ENCODE peak calls at places on chromosomes 13 and 19, in five cellular contexts. One of them, this sample, is unnamed.

GRCh38 chr13:24664726-24665409 is 15.3 kb upstream of the ATP12A start:
- DNase-seq in HCT116: no peak
- DNase-seq in cardiac muscle cell: no peak
- DNase-seq in brain microvascular endothelial cell: peak
- DNase-seq in gastrocnemius medialis: no peak
- DNase-seq in this sample: peak

GRCh38 chr19:38043649-38044144 is 136.7 kb downstream of the SIPA1L3 start:
- DNase-seq in HCT116: no peak
- DNase-seq in cardiac muscle cell: no peak
- DNase-seq in brain microvascular endothelial cell: no peak
- DNase-seq in gastrocnemius medialis: no peak
- DNase-seq in this sample: no peak

GRCh38 chr13:44021422-44021821 is 141.7 kb downstream of the LACC1 start:
- DNase-seq in HCT116: no peak
- DNase-seq in cardiac muscle cell: no peak
- DNase-seq in brain microvascular endothelial cell: no peak
- DNase-seq in gastrocnemius medialis: no peak
- DNase-seq in this sample: no peak

GRCh38 chr13:99085139-99085845 is 107.4 kb upstream of the DOCK9 start:
- DNase-seq in HCT116: no peak
- DNase-seq in cardiac muscle cell: peak
- DNase-seq in brain microvascular endothelial cell: no peak
- DNase-seq in gastrocnemius medialis: no peak
- DNase-seq in this sample: peak

GRCh38 chr19:40400521-40400920 is 10.5 kb upstream of the HIPK4 start:
- DNase-seq in HCT116: no peak
- DNase-seq in cardiac muscle cell: no peak
- DNase-seq in brain microvascular endothelial cell: no peak
- DNase-seq in gastrocnemius medialis: no peak
- DNase-seq in this sample: no peak

GRCh38 chr13:50838701-50839100 is 4.8 kb downstream of the DLEU7 start:
- DNase-seq in HCT116: no peak
- DNase-seq in cardiac muscle cell: no peak
- DNase-seq in brain microvascular endothelial cell: no peak
- DNase-seq in gastrocnemius medialis: no peak
- DNase-seq in this sample: no peak

GRCh38 chr13:114004416-114005205 is 30.7 kb upstream of the C13orf46 start:
- DNase-seq in HCT116: no peak
- DNase-seq in cardiac muscle cell: no peak
- DNase-seq in brain microvascular endothelial cell: peak
- DNase-seq in gastrocnemius medialis: peak
- DNase-seq in this sample: no peak

GRCh38 chr13:114074671-114075315 is 57.6 kb downstream of the RASA3 start:
- DNase-seq in HCT116: no peak
- DNase-seq in cardiac muscle cell: no peak
- DNase-seq in brain microvascular endothelial cell: no peak
- DNase-seq in gastrocnemius medialis: peak
- DNase-seq in this sample: no peak

GRCh38 chr13:79837741-79838450 is 356.9 kb downstream of the NDFIP2 start:
- DNase-seq in HCT116: no peak
- DNase-seq in cardiac muscle cell: no peak
- DNase-seq in brain microvascular endothelial cell: peak
- DNase-seq in gastrocnemius medialis: no peak
- DNase-seq in this sample: no peak

GRCh38 chr19:42419309-42419708 is 7.9 kb downstream of the LIPE start:
- DNase-seq in HCT116: no peak
- DNase-seq in cardiac muscle cell: no peak
- DNase-seq in brain microvascular endothelial cell: no peak
- DNase-seq in gastrocnemius medialis: no peak
- DNase-seq in this sample: no peak

GRCh38 chr19:50897612-50898011 is 13.6 kb downstream of the KLK4 start:
- DNase-seq in HCT116: no peak
- DNase-seq in cardiac muscle cell: no peak
- DNase-seq in brain microvascular endothelial cell: no peak
- DNase-seq in gastrocnemius medialis: no peak
- DNase-seq in this sample: no peak

GRCh38 chr19:1540353-1540925 is 16.6 kb downstream of the PLK5 start:
- DNase-seq in HCT116: no peak
- DNase-seq in cardiac muscle cell: no peak
- DNase-seq in brain microvascular endothelial cell: no peak
- DNase-seq in gastrocnemius medialis: no peak
- DNase-seq in this sample: no peak

DNA sequence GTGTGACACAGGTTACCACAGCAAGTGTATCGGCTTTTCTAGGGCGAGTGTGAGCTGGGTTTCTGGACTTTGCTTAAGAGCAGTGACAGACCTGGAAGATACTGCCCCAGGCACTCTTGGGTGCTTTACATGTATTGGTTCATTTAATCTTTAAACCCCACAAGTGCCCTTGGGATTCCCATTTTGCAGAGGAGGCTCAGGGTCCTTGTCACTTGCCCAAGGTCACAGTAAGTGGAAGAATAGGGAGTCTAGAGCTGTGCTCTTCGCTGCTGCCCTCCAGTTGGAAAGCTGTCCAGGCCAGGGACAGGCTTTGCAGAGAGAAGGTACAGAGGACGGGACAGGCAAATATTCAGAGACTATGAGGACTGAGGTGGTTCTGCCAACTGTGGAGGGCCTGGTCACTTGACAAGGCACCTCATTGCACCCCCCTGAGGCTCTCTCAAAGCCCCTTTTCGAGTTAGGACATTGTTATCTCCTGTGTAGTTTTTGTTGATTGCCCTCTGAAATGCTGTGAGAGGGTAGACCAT is 42.4 kb downstream of the BBC3 start:
- DNase-seq in HCT116: no peak
- DNase-seq in cardiac muscle cell: no peak
- DNase-seq in brain microvascular endothelial cell: no peak
- DNase-seq in gastrocnemius medialis: no peak
- DNase-seq in this sample: no peak
- H3K27ac ChIP-seq in HCT116: peak
- H3K27ac ChIP-seq in cardiac muscle cell: peak
- H3K27ac ChIP-seq in brain microvascular endothelial cell: no peak
- H3K27ac ChIP-seq in gastrocnemius medialis: no peak
- H3K27ac ChIP-seq in this sample: peak

DNA sequence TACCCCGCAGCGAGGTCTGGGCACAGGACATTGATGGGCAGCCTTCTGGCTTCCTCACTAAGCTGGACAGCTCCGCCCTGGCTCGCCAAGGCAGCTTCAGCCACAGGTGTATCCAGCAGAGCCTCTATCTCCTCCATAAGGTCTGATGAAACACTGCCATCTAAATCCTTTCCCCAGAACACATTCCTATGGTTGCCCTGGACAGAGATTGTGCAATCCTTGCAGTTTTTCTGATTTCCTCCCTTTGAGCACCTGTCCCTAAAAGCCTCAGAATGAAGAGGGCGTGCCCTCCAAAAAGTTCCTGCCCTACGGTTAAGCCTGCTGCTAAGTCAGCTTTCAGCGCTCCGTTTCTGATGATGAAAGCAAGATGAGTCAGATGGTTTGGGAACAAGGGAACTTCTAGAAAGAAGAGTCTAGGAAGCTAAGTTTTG is 21.0 kb downstream of the CLEC4M start:
- DNase-seq in HCT116: no peak
- DNase-seq in cardiac muscle cell: no peak
- DNase-seq in brain microvascular endothelial cell: peak
- DNase-seq in gastrocnemius medialis: no peak
- DNase-seq in this sample: peak
- TF ChIP-seq CTCF in HCT116: no peak
- TF ChIP-seq CTCF in cardiac muscle cell: no peak
- TF ChIP-seq CTCF in brain microvascular endothelial cell: no peak
- TF ChIP-seq CTCF in gastrocnemius medialis: no peak
- TF ChIP-seq CTCF in this sample: no peak

DNA sequence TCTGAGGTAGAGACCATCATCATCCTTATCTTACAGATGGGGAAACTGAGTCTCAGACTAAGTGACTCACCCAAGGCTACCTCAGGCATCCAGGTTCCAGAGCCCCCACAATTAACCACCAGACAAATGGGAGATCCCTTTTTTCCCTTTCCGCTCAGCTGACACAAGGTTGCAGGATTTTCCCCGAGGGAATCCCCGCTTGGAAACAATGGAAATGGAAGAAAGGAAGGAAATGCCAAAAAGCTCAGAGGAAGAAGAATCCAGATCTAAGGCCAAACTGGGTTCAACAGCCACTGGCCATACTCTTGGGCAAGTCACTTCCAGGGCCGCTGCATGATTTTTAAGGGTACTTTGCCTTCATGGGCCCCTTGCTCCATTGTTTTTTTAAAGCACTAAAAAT is 1.6 kb downstream of the ZNF71 start:
- DNase-seq in HCT116: no peak
- DNase-seq in cardiac muscle cell: no peak
- DNase-seq in brain microvascular endothelial cell: no peak
- DNase-seq in gastrocnemius medialis: no peak
- DNase-seq in this sample: no peak
- H3K27ac ChIP-seq in HCT116: no peak
- H3K27ac ChIP-seq in cardiac muscle cell: no peak
- H3K27ac ChIP-seq in brain microvascular endothelial cell: no peak
- H3K27ac ChIP-seq in gastrocnemius medialis: no peak
- H3K27ac ChIP-seq in this sample: no peak

DNA sequence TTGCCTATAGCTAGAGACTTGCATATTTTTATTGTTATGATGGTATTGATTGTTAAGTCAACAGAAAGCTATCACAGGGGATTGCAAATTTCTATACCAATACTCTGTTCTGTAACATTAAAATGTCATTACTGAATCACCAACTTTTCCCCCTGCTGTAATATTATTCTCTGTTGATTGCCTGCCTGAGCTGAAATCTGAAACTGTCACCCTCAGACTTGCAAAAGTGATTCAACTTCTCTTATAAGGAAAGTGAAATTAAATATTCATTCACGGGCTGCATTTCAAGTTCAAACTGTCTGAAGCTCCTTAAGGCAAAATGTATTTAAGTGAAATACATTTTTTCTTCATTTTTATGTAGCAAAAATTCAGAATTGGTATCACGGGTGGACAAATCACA is 723.2 kb downstream of the PCDH9 start:
- DNase-seq in HCT116: no peak
- DNase-seq in cardiac muscle cell: no peak
- DNase-seq in brain microvascular endothelial cell: no peak
- DNase-seq in gastrocnemius medialis: no peak
- DNase-seq in this sample: no peak
- TF ChIP-seq CTCF in HCT116: no peak
- TF ChIP-seq CTCF in cardiac muscle cell: no peak
- TF ChIP-seq CTCF in brain microvascular endothelial cell: no peak
- TF ChIP-seq CTCF in gastrocnemius medialis: no peak
- TF ChIP-seq CTCF in this sample: no peak

DNA sequence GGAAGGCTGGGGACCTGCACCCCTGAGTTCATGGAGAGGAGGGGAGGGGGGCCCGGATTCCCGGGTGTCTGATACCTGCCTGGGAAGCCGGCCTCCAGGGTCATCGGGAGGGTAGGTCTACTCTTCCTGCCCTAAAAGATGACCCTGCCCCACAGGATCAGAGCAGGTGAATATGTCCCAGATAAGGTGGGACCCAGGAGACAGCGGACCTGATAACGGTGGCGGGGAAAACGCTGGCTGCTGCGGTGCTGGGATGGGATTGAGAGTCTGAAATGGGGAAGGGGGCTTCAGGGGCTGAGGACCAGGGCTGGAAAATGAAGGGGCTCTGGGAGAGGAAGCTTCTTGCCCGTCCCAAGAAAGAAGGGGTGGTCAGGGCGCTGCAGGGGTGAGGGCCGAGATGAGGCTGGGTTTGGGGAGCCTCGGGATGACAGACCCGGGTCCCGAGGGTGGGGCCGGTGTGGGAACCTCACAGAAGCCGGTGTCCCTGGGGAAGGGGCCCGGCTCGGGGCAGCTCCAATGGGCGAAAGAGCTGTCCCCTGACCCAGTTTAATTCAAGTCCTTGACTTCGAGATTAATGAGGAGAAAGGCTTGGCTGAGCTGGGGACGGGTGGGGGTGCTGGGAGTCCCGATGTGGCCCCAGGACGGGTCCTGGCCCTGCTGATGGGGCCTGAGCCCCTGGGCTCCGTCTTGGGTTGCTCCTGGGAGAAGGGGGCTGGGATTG is 797 bp downstream of the TTYH1 start:
- DNase-seq in HCT116: no peak
- DNase-seq in cardiac muscle cell: no peak
- DNase-seq in brain microvascular endothelial cell: no peak
- DNase-seq in gastrocnemius medialis: no peak
- DNase-seq in this sample: no peak
- H3K27ac ChIP-seq in HCT116: no peak
- H3K27ac ChIP-seq in cardiac muscle cell: no peak
- H3K27ac ChIP-seq in brain microvascular endothelial cell: no peak
- H3K27ac ChIP-seq in gastrocnemius medialis: no peak
- H3K27ac ChIP-seq in this sample: no peak

This sample was measured in RWPE1.